ENCODE peak calls at places on chromosomes 1 and 21, in seven cellular contexts. M is GM06990; F is lower lobe of right lung; W is Peyer's patch; Y is brain microvascular endothelial cell; B is adrenal gland; P is CD4-positive, alpha-beta memory T cell. G is an unnamed sample.
A peak's percentile ranks its signal among the peaks of the same experiment; 100 is the strongest.

GRCh38 chr1:62509028-62509427 is 72.2 kb downstream of the USP1 start:
- DNase-seq in F (no peak), B (no peak), W (no peak), Y (no peak), P (no peak), M (no peak), G (no peak)

GRCh38 chr1:19458815-19459417 is 26.4 kb downstream of the CAPZB start:
- DNase-seq in Y (no peak), W (no peak), M (no peak), F (no peak), P (no peak), B (no peak), G (no peak)

GRCh38 chr1:7289694-7290093 is 481.4 kb upstream of the VAMP3 start:
- DNase-seq in W (no peak), P (no peak), B (no peak), F (no peak), Y (no peak), M (no peak), G (no peak)

GRCh38 chr21:44012474-44013379 is 618 bp downstream of the TRAPPC10 start:
- DNase-seq in M (peak; percentile 87), W (peak; percentile 78), P (peak; percentile 81), B (peak; percentile 69), F (peak; percentile 82), Y (peak; percentile 8), G (peak; percentile 86)

GRCh38 chr1:229585338-229585737 is 26.8 kb upstream of the ABCB10 start:
- DNase-seq in P (no peak), W (no peak), M (no peak), F (no peak), Y (no peak), B (no peak), G (no peak)

GRCh38 chr1:112852934-112853333 is 103.1 kb downstream of the SLC16A1 start:
- DNase-seq in B (no peak), W (no peak), Y (no peak), M (no peak), P (no peak), F (no peak), G (no peak)

GRCh38 chr1:26721669-26722355 is 26.0 kb downstream of the ARID1A start:
- DNase-seq in F (no peak), W (no peak), B (no peak), Y (no peak), P (peak; percentile 29), M (no peak), G (no peak)

GRCh38 chr1:18703041-18703621 is 72.5 kb downstream of the PAX7 start:
- DNase-seq in P (no peak), F (no peak), Y (no peak), W (no peak), B (no peak), M (no peak), G (no peak)

GRCh38 chr1:204431310-204432184 is 19.9 kb upstream of the PPP1R15B start:
- DNase-seq in P (peak; percentile 71), W (peak; percentile 83), B (peak; percentile 94), Y (peak; percentile 77), M (peak; percentile 39), F (peak; percentile 89), G (peak; percentile 66)

GRCh38 chr1:226312065-226312464 is 3.1 kb upstream of the LIN9 start:
- DNase-seq in B (no peak), Y (no peak), F (no peak), P (no peak), M (no peak), W (no peak), G (no peak)

GRCh38 chr1:189627427-189627826 is 850.2 kb downstream of the BRINP3 start:
- DNase-seq in B (no peak), Y (no peak), W (no peak), M (no peak), F (no peak), P (no peak), G (no peak)

GRCh38 chr1:40774266-40774998 is 9.2 kb upstream of the KCNQ4 start:
- DNase-seq in M (no peak), Y (no peak), B (peak; percentile 75), F (peak; percentile 69), P (peak; percentile 53), W (peak; percentile 68), G (peak; percentile 55)

GRCh38 chr1:96187027-96187426 is 534.6 kb upstream of the PTBP2 start:
- DNase-seq in M (no peak), Y (no peak), F (no peak), B (no peak), W (no peak), P (no peak), G (no peak)

GRCh38 chr1:29760165-29760564 is 523.8 kb downstream of the PTPRU start:
- DNase-seq in F (no peak), M (no peak), P (no peak), B (no peak), Y (no peak), W (no peak), G (no peak)

GRCh38 chr1:184945034-184945433 is 29.3 kb downstream of the NIBAN1 start:
- DNase-seq in P (no peak), M (peak; percentile 41), B (no peak), Y (no peak), F (no peak), W (no peak), G (no peak)

GRCh38 chr1:178684542-178685000 is 40.5 kb upstream of the RALGPS2 start:
- DNase-seq in F (no peak), M (peak; percentile 17), P (no peak), Y (peak; percentile 60), W (no peak), B (no peak), G (no peak)

GRCh38 chr1:1000357-1001056 is 610 bp upstream of the HES4 start:
- DNase-seq in Y (peak; percentile 82), M (peak; percentile 68), W (peak; percentile 30), B (peak; percentile 79), F (peak; percentile 84), P (peak; percentile 74), G (peak; percentile 74)
- H3K27me3 ChIP-seq in Y (no peaks in the 10 kb centered on the region), M (peaks cover 3% of the 10 kb centered on the region), W (no peaks in the 10 kb centered on the region), B (peaks cover 62% of the 10 kb centered on the region), F (peaks cover 50% of the 10 kb centered on the region), P (peaks cover 46% of the 10 kb centered on the region), G (peaks cover 41% of the 10 kb centered on the region)

GRCh38 chr1:233671286-233671685 is 57.4 kb downstream of the KCNK1 start:
- DNase-seq in B (no peak), P (no peak), Y (no peak), M (no peak), F (no peak), W (no peak), G (no peak)

GRCh38 chr1:233672732-233673131 is 58.8 kb downstream of the KCNK1 start:
- DNase-seq in M (no peak), P (no peak), W (no peak), Y (no peak), F (no peak), B (no peak), G (no peak)

GRCh38 chr1:233675394-233675793 is 61.5 kb downstream of the KCNK1 start:
- DNase-seq in F (no peak), W (no peak), Y (no peak), M (no peak), B (no peak), P (no peak), G (no peak)

GRCh38 chr1:233673947-233674431 is 60.1 kb downstream of the KCNK1 start:
- DNase-seq in M (no peak), F (no peak), P (no peak), B (no peak), Y (no peak), W (no peak), G (no peak)

GRCh38 chr1:233673146-233673946 is 59.4 kb downstream of the KCNK1 start:
- DNase-seq in F (no peak), M (no peak), Y (no peak), W (no peak), P (no peak), B (no peak), G (no peak)
- H3K27me3 ChIP-seq in F (no peaks in the 10 kb centered on the region), M (no peaks in the 10 kb centered on the region), Y (no peaks in the 10 kb centered on the region), W (no peaks in the 10 kb centered on the region), P (no peaks in the 10 kb centered on the region), B (no peaks in the 10 kb centered on the region), G (no peaks in the 10 kb centered on the region)

GRCh38 chr1:23427550-23427949 is 3.0 kb upstream of the TCEA3 start:
- DNase-seq in F (no peak), B (no peak), P (no peak), Y (no peak), M (no peak), W (no peak), G (no peak)

GRCh38 chr1:23433122-23433521 is 8.6 kb upstream of the TCEA3 start:
- DNase-seq in M (no peak), W (no peak), F (no peak), Y (no peak), B (no peak), P (no peak), G (no peak)

GRCh38 chr1:23431431-23431830 is 6.9 kb upstream of the TCEA3 start:
- DNase-seq in P (no peak), F (no peak), B (no peak), W (no peak), M (no peak), Y (no peak), G (no peak)

GRCh38 chr1:23428136-23428905 is 3.8 kb upstream of the TCEA3 start:
- DNase-seq in Y (no peak), M (no peak), W (no peak), P (no peak), F (no peak), B (no peak), G (no peak)

DNA sequence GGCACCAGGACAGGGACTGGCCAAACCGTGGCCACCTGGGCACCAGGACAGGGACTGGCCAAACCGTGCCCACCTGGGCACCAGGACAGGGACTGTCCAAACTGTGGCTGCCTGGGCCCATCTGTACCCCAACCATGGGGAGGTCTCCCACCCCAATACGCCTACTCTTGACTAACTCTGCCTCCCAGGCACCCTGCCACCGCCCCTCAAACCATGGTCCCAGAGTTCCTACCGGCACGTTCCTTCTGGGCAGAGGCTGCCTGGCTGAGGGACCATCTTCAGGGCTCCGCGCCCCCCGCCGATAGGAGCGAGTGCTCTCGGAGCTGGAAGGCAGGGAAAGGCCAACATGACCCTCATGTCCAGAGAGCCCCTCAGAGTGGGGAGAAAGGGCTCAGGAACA is 6.3 kb upstream of the TCEA3 start:
- DNase-seq in F (no peak), W (no peak), P (no peak), M (no peak), Y (no peak), B (no peak), G (no peak)
- H3K27me3 ChIP-seq in F (no peaks in the 10 kb centered on the region), W (no peaks in the 10 kb centered on the region), P (no peaks in the 10 kb centered on the region), M (peaks cover 2% of the 10 kb centered on the region), Y (no peaks in the 10 kb centered on the region), B (no peaks in the 10 kb centered on the region), G (no peaks in the 10 kb centered on the region)

DNA sequence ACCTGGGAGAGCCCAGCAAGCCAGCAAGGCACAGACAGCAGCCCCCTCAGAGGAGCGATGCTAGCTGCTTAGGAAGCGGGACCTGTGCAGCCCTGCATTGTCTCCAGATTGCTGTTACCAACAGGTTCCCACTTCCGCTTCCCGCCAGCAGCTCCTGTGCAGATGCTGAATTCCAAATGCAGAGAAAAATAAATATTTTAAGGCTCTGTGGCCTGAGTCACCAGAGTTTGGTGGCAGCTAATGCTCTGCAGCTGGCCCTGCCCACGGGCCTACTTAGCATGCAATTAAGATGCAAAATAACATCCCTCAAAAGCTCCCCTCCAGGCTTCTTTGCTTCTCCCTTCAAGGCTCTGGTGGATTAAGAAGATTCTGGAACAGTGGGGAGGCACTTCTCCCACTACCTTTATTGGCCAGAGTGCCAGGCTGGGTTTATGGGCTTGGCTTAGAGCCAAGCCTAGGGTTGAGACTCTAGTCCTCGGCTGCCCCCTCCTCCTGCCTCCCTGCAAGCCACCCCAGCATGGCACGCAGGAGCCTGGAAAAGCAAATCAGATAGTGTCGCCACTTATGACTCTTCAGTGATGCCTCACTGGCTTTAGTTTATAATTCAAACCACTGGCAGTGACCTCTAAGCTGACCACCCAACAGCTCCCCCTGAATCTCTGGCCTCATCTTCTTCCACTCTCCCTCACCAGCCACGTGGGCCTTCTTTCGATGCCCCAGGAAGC is 207.1 kb upstream of the ZC3H12A start:
- DNase-seq in F (no peak), Y (no peak), P (no peak), W (no peak), B (no peak), M (no peak), G (no peak)
- H3K27me3 ChIP-seq in F (peaks cover 11% of the 10 kb centered on the region), Y (no peaks in the 10 kb centered on the region), P (no peaks in the 10 kb centered on the region), W (no peaks in the 10 kb centered on the region), B (peaks cover 7% of the 10 kb centered on the region), M (no peaks in the 10 kb centered on the region), G (no peaks in the 10 kb centered on the region)